ENCODE peak calls at places on chromosomes 5 and 9, in nine cellular contexts. One of them, this sample, is unnamed.

GRCh38 chr9:2257530-2257929 is 242.4 kb downstream of the SMARCA2 start:
- DNase-seq in SK-N-SH: no peak
- DNase-seq in HepG2: no peak
- DNase-seq in stomach: no peak
- DNase-seq in sigmoid colon: no peak
- DNase-seq in transverse colon: no peak
- DNase-seq in GM23338: no peak
- DNase-seq in spleen: no peak
- DNase-seq in suprapubic skin: no peak
- DNase-seq in this sample: no peak

GRCh38 chr9:70924905-70925547 is 196.4 kb downstream of the TRPM3 start:
- DNase-seq in SK-N-SH: peak; percentile 17
- DNase-seq in HepG2: peak; percentile 56
- DNase-seq in stomach: peak; percentile 40
- DNase-seq in sigmoid colon: no peak
- DNase-seq in transverse colon: peak; percentile 27
- DNase-seq in GM23338: peak; percentile 83
- DNase-seq in spleen: no peak
- DNase-seq in suprapubic skin: no peak
- DNase-seq in this sample: peak; percentile 45

GRCh38 chr5:58440882-58441281 is 19.0 kb downstream of the PLK2 start:
- DNase-seq in SK-N-SH: no peak
- DNase-seq in HepG2: peak; percentile 5
- DNase-seq in stomach: no peak
- DNase-seq in sigmoid colon: no peak
- DNase-seq in transverse colon: no peak
- DNase-seq in GM23338: no peak
- DNase-seq in spleen: no peak
- DNase-seq in suprapubic skin: no peak
- DNase-seq in this sample: no peak

GRCh38 chr5:80101993-80102392 is 66.8 kb downstream of the THBS4 start:
- DNase-seq in SK-N-SH: no peak
- DNase-seq in HepG2: no peak
- DNase-seq in stomach: no peak
- DNase-seq in sigmoid colon: no peak
- DNase-seq in transverse colon: no peak
- DNase-seq in GM23338: no peak
- DNase-seq in spleen: no peak
- DNase-seq in suprapubic skin: no peak
- DNase-seq in this sample: no peak

GRCh38 chr9:135488527-135488926 is 8.9 kb downstream of the PPP1R26 start:
- DNase-seq in SK-N-SH: no peak
- DNase-seq in HepG2: no peak
- DNase-seq in stomach: no peak
- DNase-seq in sigmoid colon: peak; percentile 37
- DNase-seq in transverse colon: no peak
- DNase-seq in GM23338: no peak
- DNase-seq in spleen: peak; percentile 49
- DNase-seq in suprapubic skin: no peak
- DNase-seq in this sample: no peak

GRCh38 chr9:99090366-99091130 is 14.4 kb upstream of the TGFBR1 start:
- DNase-seq in SK-N-SH: no peak
- DNase-seq in HepG2: no peak
- DNase-seq in stomach: no peak
- DNase-seq in sigmoid colon: no peak
- DNase-seq in transverse colon: no peak
- DNase-seq in GM23338: no peak
- DNase-seq in spleen: no peak
- DNase-seq in suprapubic skin: no peak
- DNase-seq in this sample: no peak

GRCh38 chr5:1510151-1510561 is 13.6 kb downstream of the LPCAT1 start:
- DNase-seq in SK-N-SH: no peak
- DNase-seq in HepG2: no peak
- DNase-seq in stomach: no peak
- DNase-seq in sigmoid colon: peak; percentile 30
- DNase-seq in transverse colon: peak; percentile 3
- DNase-seq in GM23338: no peak
- DNase-seq in spleen: peak; percentile 31
- DNase-seq in suprapubic skin: peak; percentile 25
- DNase-seq in this sample: no peak

GRCh38 chr9:111966851-111967250 is 70.2 kb downstream of the UGCG start:
- DNase-seq in SK-N-SH: no peak
- DNase-seq in HepG2: no peak
- DNase-seq in stomach: no peak
- DNase-seq in sigmoid colon: no peak
- DNase-seq in transverse colon: no peak
- DNase-seq in GM23338: no peak
- DNase-seq in spleen: no peak
- DNase-seq in suprapubic skin: no peak
- DNase-seq in this sample: no peak

GRCh38 chr9:86036555-86036954 is 62.8 kb downstream of the GOLM1 start:
- DNase-seq in SK-N-SH: no peak
- DNase-seq in HepG2: no peak
- DNase-seq in stomach: no peak
- DNase-seq in sigmoid colon: no peak
- DNase-seq in transverse colon: peak; percentile 22
- DNase-seq in GM23338: no peak
- DNase-seq in spleen: no peak
- DNase-seq in suprapubic skin: no peak
- DNase-seq in this sample: peak; percentile 34

GRCh38 chr9:18194316-18194715 is 279.6 kb upstream of the ADAMTSL1 start:
- DNase-seq in SK-N-SH: no peak
- DNase-seq in HepG2: no peak
- DNase-seq in stomach: no peak
- DNase-seq in sigmoid colon: no peak
- DNase-seq in transverse colon: no peak
- DNase-seq in GM23338: no peak
- DNase-seq in spleen: no peak
- DNase-seq in suprapubic skin: no peak
- DNase-seq in this sample: no peak

GRCh38 chr9:132164604-132165362 is 2.9 kb downstream of the NTNG2 start:
- DNase-seq in SK-N-SH: no peak
- DNase-seq in HepG2: peak; percentile 12
- DNase-seq in stomach: no peak
- DNase-seq in sigmoid colon: no peak
- DNase-seq in transverse colon: peak; percentile 15
- DNase-seq in GM23338: no peak
- DNase-seq in spleen: no peak
- DNase-seq in suprapubic skin: no peak
- DNase-seq in this sample: no peak

GRCh38 chr9:68775003-68775730 is 70.1 kb downstream of the PIP5K1B start:
- DNase-seq in SK-N-SH: no peak
- DNase-seq in HepG2: no peak
- DNase-seq in stomach: no peak
- DNase-seq in sigmoid colon: no peak
- DNase-seq in transverse colon: no peak
- DNase-seq in GM23338: no peak
- DNase-seq in spleen: no peak
- DNase-seq in suprapubic skin: no peak
- DNase-seq in this sample: no peak

GRCh38 chr5:124956471-124957029 is 210.1 kb upstream of the ZNF608 start:
- DNase-seq in SK-N-SH: no peak
- DNase-seq in HepG2: no peak
- DNase-seq in stomach: no peak
- DNase-seq in sigmoid colon: no peak
- DNase-seq in transverse colon: no peak
- DNase-seq in GM23338: no peak
- DNase-seq in spleen: no peak
- DNase-seq in suprapubic skin: no peak
- DNase-seq in this sample: no peak

GRCh38 chr5:17411436-17411835 is 86.6 kb upstream of the TAF11L2 start:
- DNase-seq in SK-N-SH: no peak
- DNase-seq in HepG2: no peak
- DNase-seq in stomach: no peak
- DNase-seq in sigmoid colon: no peak
- DNase-seq in transverse colon: no peak
- DNase-seq in GM23338: no peak
- DNase-seq in spleen: no peak
- DNase-seq in suprapubic skin: no peak
- DNase-seq in this sample: no peak

DNA sequence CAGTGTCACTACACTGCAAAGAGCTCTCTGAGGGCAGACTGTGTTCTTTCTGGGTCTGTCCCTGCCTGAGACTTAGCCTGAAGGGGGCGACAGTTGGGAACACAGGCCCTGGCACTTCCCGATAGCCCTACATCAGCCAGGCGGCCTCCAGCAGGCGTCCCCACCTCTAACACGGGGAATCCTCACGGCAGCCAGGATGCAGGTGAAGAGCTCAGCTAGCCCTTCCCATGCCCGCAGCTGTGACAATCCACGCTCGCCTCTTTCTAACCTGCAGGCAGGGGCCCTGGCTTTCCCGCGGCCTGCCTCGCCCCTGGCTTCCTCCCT is 5.9 kb downstream of the MED22 start:
- DNase-seq in SK-N-SH: peak; percentile 44
- DNase-seq in HepG2: no peak
- DNase-seq in stomach: no peak
- DNase-seq in sigmoid colon: no peak
- DNase-seq in transverse colon: no peak
- DNase-seq in GM23338: peak; percentile 77
- DNase-seq in spleen: no peak
- DNase-seq in suprapubic skin: no peak
- DNase-seq in this sample: no peak
- H3K27ac ChIP-seq in SK-N-SH: no peak overlapping the region
- H3K27ac ChIP-seq in HepG2: no peak overlapping the region
- H3K27ac ChIP-seq in stomach: no peak overlapping the region
- H3K27ac ChIP-seq in sigmoid colon: no peak overlapping the region
- H3K27ac ChIP-seq in transverse colon: no peak overlapping the region
- H3K27ac ChIP-seq in GM23338: no peak overlapping the region
- H3K27ac ChIP-seq in spleen: peak overlapping the region; percentile 64
- H3K27ac ChIP-seq in suprapubic skin: no peak overlapping the region
- H3K27ac ChIP-seq in this sample: no peak overlapping the region

GRCh38 chr5:172110921-172111873 is 76.8 kb downstream of the STK10 start:
- DNase-seq in SK-N-SH: peak; percentile 59
- DNase-seq in HepG2: no peak
- DNase-seq in stomach: peak; percentile 69
- DNase-seq in sigmoid colon: no peak
- DNase-seq in transverse colon: peak; percentile 68
- DNase-seq in GM23338: peak; percentile 28
- DNase-seq in spleen: peak; percentile 96
- DNase-seq in suprapubic skin: no peak
- DNase-seq in this sample: no peak

GRCh38 chr5:172113036-172113435 is 75.0 kb downstream of the STK10 start:
- DNase-seq in SK-N-SH: no peak
- DNase-seq in HepG2: no peak
- DNase-seq in stomach: no peak
- DNase-seq in sigmoid colon: no peak
- DNase-seq in transverse colon: peak; percentile 53
- DNase-seq in GM23338: no peak
- DNase-seq in spleen: peak; percentile 87
- DNase-seq in suprapubic skin: no peak
- DNase-seq in this sample: no peak

GRCh38 chr5:172115541-172115982 is 72.5 kb downstream of the STK10 start:
- DNase-seq in SK-N-SH: peak; percentile 64
- DNase-seq in HepG2: no peak
- DNase-seq in stomach: no peak
- DNase-seq in sigmoid colon: no peak
- DNase-seq in transverse colon: no peak
- DNase-seq in GM23338: no peak
- DNase-seq in spleen: peak; percentile 82
- DNase-seq in suprapubic skin: peak; percentile 57
- DNase-seq in this sample: no peak

GRCh38 chr5:172117977-172118701 is 69.9 kb downstream of the STK10 start:
- DNase-seq in SK-N-SH: no peak
- DNase-seq in HepG2: no peak
- DNase-seq in stomach: no peak
- DNase-seq in sigmoid colon: no peak
- DNase-seq in transverse colon: no peak
- DNase-seq in GM23338: no peak
- DNase-seq in spleen: no peak
- DNase-seq in suprapubic skin: peak; percentile 40
- DNase-seq in this sample: no peak

DNA sequence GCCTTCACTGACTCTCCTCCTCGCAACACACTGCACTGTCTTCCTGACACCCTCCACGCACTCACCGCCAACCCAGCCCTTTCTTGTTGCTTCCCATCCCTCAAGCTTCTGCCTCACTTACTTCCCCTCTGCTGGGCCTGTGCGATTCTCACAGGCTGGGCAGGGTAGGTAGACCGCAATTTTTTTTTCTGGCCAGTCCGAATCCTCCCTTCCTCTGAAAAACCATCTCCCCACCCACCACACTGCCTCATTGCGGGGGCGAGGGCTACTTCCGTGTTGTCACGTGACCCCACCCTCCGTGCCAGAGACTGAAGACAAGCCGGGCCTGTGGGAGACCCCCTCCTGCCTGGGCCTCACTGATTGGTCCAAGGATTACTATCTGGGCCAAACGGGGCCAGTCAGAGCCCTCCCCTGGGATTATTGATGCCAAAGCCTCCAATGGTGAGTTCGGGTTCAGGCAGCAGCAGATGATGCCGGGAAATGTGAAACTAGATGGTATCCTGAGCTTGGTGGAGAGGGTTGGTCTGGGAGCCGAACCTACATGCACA is 73.1 kb downstream of the STK10 start:
- DNase-seq in SK-N-SH: no peak
- DNase-seq in HepG2: no peak
- DNase-seq in stomach: peak; percentile 43
- DNase-seq in sigmoid colon: no peak
- DNase-seq in transverse colon: peak; percentile 66
- DNase-seq in GM23338: peak; percentile 32
- DNase-seq in spleen: peak; percentile 93
- DNase-seq in suprapubic skin: peak; percentile 68
- DNase-seq in this sample: no peak
- H3K4me1 ChIP-seq in SK-N-SH: peaks cover 15% of the 10 kb centered on the region
- H3K4me1 ChIP-seq in HepG2: no peaks in the 10 kb centered on the region
- H3K4me1 ChIP-seq in stomach: peaks cover 20% of the 10 kb centered on the region
- H3K4me1 ChIP-seq in sigmoid colon: no peaks in the 10 kb centered on the region
- H3K4me1 ChIP-seq in transverse colon: peaks cover 15% of the 10 kb centered on the region
- H3K4me1 ChIP-seq in GM23338: peaks cover 15% of the 10 kb centered on the region
- H3K4me1 ChIP-seq in spleen: peaks cover 100% of the 10 kb centered on the region
- H3K4me1 ChIP-seq in suprapubic skin: peaks cover 26% of the 10 kb centered on the region
- H3K4me1 ChIP-seq in this sample: peaks cover 7% of the 10 kb centered on the region

GRCh38 chr9:113594484-113595299 is 131.2 kb downstream of the RGS3 start:
- DNase-seq in SK-N-SH: peak; percentile 51
- DNase-seq in HepG2: no peak
- DNase-seq in stomach: peak; percentile 56
- DNase-seq in sigmoid colon: peak; percentile 72
- DNase-seq in transverse colon: no peak
- DNase-seq in GM23338: no peak
- DNase-seq in spleen: peak; percentile 78
- DNase-seq in suprapubic skin: no peak
- DNase-seq in this sample: no peak
- TF ChIP-seq POLR2AphosphoS5 in SK-N-SH: peak; percentile 13
- TF ChIP-seq POLR2AphosphoS5 in HepG2: no peak
- TF ChIP-seq POLR2AphosphoS5 in stomach: peak; percentile 43
- TF ChIP-seq POLR2AphosphoS5 in sigmoid colon: no peak
- TF ChIP-seq POLR2AphosphoS5 in transverse colon: no peak
- TF ChIP-seq POLR2AphosphoS5 in GM23338: no peak
- TF ChIP-seq POLR2AphosphoS5 in spleen: no peak
- TF ChIP-seq POLR2AphosphoS5 in suprapubic skin: no peak
- TF ChIP-seq POLR2AphosphoS5 in this sample: no peak

DNA sequence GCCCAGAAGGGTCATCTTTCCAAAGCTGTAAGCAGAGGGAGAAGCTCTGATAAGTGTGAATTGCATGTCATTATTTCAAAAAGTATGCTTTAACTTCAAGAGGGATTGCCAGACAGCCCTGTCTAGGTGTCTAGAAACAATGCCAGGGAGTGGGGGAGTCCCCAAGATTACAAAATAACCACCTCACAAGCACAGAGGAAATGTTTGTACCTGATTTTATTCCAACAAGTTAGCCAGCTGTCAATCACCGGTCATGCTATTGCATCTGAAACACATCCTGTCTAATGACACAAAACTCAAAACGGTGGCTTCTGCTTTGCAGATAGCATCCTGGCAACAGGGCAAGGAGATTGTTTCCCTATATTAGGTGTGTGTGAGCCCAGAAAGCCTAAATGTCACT is 154.2 kb upstream of the WWC1 start:
- DNase-seq in SK-N-SH: no peak
- DNase-seq in HepG2: no peak
- DNase-seq in stomach: no peak
- DNase-seq in sigmoid colon: no peak
- DNase-seq in transverse colon: no peak
- DNase-seq in GM23338: no peak
- DNase-seq in spleen: no peak
- DNase-seq in suprapubic skin: no peak
- DNase-seq in this sample: no peak
- H3K27ac ChIP-seq in SK-N-SH: no peak overlapping the region
- H3K27ac ChIP-seq in HepG2: no peak overlapping the region
- H3K27ac ChIP-seq in stomach: no peak overlapping the region
- H3K27ac ChIP-seq in sigmoid colon: no peak overlapping the region
- H3K27ac ChIP-seq in transverse colon: no peak overlapping the region
- H3K27ac ChIP-seq in GM23338: no peak overlapping the region
- H3K27ac ChIP-seq in spleen: no peak overlapping the region
- H3K27ac ChIP-seq in suprapubic skin: no peak overlapping the region
- H3K27ac ChIP-seq in this sample: no peak overlapping the region